ENCODE peak calls at places on chromosomes 12 and 14, in ten cellular contexts. W is astrocyte of the cerebellum, R is transverse colon, G is IMR-90, T is dorsolateral prefrontal cortex, U is left lung, N is ovary, X is kidney epithelial cell, K is heart left ventricle, M is GM06990. L is an unnamed sample.

GRCh38 chr12:98646165-98646764 is 1.2 kb downstream of the APAF1 start:
- DNase-seq in W (no peak), R (no peak), G (peak; percentile 32), T (no peak), U (no peak), N (no peak), X (no peak), K (no peak), M (no peak), L (no peak)

GRCh38 chr14:34766611-34767010 is 52.2 kb upstream of the CFL2 start:
- DNase-seq in W (peak; percentile 12), R (no peak), G (peak; percentile 10), T (no peak), U (no peak), N (no peak), X (no peak), K (no peak), M (no peak), L (no peak)

GRCh38 chr12:94644141-94644575 is 6.2 kb downstream of the TMCC3 start:
- DNase-seq in W (no peak), R (peak; percentile 21), G (peak; percentile 24), T (no peak), U (no peak), N (no peak), X (no peak), K (peak; percentile 33), M (peak; percentile 38), L (peak; percentile 58)

GRCh38 chr12:129552996-129553750 is 350.7 kb downstream of the TMEM132D start:
- DNase-seq in W (peak; percentile 34), R (no peak), G (no peak), T (no peak), U (no peak), N (no peak), X (no peak), K (no peak), M (no peak), L (no peak)

GRCh38 chr12:9736931-9737705 is 4.2 kb upstream of the CLECL1 start:
- DNase-seq in W (no peak), R (no peak), G (no peak), T (no peak), U (no peak), N (no peak), X (no peak), K (no peak), M (no peak), L (no peak)

GRCh38 chr14:104423715-104424405 is 155.7 kb upstream of the C14orf180 start:
- DNase-seq in W (no peak), R (no peak), G (no peak), T (no peak), U (no peak), N (no peak), X (no peak), K (no peak), M (no peak), L (no peak)

GRCh38 chr14:28772613-28773012 is 6.0 kb downstream of the FOXG1 start:
- DNase-seq in W (no peak), R (no peak), G (no peak), T (no peak), U (no peak), N (no peak), X (no peak), K (no peak), M (no peak), L (no peak)

GRCh38 chr12:56286044-56286830 is 13.9 kb downstream of the CS start:
- DNase-seq in W (no peak), R (no peak), G (no peak), T (no peak), U (no peak), N (peak; percentile 35), X (no peak), K (no peak), M (no peak), L (no peak)

GRCh38 chr12:70812124-70812523 is 108.4 kb downstream of the PTPRR start:
- DNase-seq in W (no peak), R (peak; percentile 68), G (no peak), T (no peak), U (no peak), N (no peak), X (peak; percentile 31), K (no peak), M (no peak), L (no peak)

GRCh38 chr12:104763163-104763805 is 194.8 kb downstream of the SLC41A2 start:
- DNase-seq in W (no peak), R (no peak), G (peak; percentile 38), T (no peak), U (no peak), N (no peak), X (no peak), K (no peak), M (no peak), L (no peak)

DNA sequence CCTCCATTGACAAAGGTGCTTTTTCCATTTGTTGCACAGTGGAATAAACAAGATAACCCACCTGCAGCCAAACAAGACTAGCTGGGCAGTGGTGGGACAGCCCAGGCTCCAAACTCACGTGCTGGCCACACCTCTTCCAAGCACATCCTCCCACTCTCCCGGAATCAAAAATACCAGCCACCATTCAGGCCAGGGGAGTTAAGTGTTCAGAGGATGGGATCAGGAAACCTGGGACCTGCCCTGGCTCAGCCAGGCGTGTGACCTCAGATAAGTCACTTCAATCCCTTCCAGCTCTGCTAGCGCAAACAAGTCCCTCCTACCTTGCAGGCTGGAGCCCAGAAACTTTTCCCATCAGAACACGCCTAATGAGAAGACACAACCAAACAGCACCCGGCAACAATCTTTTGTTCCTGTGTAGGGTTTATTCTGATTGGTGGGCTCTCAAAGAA is 43.3 kb downstream of the ACTN1 start:
- DNase-seq in W (no peak), R (no peak), G (no peak), T (no peak), U (no peak), N (peak; percentile 60), X (no peak), K (peak; percentile 58), M (no peak), L (no peak)
- H3K4me3 ChIP-seq in W (no peak overlapping the region), R (no peak overlapping the region), G (no peak overlapping the region), T (no peak overlapping the region), U (no peak overlapping the region), N (no peak overlapping the region), X (no peak overlapping the region), K (peak overlapping the region; percentile 7), M (no peak overlapping the region), L (no peak overlapping the region)

DNA sequence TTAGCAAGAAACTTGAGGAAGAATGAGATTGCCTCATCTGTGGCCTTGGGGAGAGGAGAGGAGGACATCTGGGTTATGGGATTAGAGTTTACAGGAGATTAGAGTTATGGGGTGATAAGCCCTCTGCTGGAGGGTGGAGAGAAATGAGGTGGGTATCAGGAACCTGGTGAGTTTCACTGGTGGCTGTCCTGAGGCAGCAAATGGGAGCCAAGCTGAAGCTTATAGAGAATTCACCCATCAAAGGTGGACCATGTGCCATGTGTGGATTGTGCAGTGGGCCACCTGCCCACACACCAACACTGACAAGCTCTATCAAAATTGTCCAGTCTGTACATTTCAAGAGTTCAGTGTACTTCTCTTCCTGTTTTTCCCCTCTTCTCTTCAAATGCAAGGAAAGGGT is 135.3 kb downstream of the AEBP2 start:
- DNase-seq in W (no peak), R (no peak), G (peak; percentile 5), T (no peak), U (no peak), N (no peak), X (no peak), K (no peak), M (no peak), L (no peak)
- TF ChIP-seq CTCF in W (peak; percentile 6), R (no peak), G (peak; percentile 9), T (no peak), U (no peak), N (no peak), X (no peak), K (no peak), M (peak; percentile 28), L (no peak)

GRCh38 chr12:89015419-89015818 is 336.9 kb downstream of the DUSP6 start:
- DNase-seq in W (no peak), R (no peak), G (no peak), T (no peak), U (no peak), N (no peak), X (no peak), K (no peak), M (no peak), L (no peak)

GRCh38 chr12:89020121-89020480 is 332.2 kb downstream of the DUSP6 start:
- DNase-seq in W (no peak), R (no peak), G (no peak), T (no peak), U (no peak), N (no peak), X (no peak), K (no peak), M (no peak), L (no peak)

GRCh38 chr12:89020689-89021088 is 331.6 kb downstream of the DUSP6 start:
- DNase-seq in W (no peak), R (no peak), G (no peak), T (no peak), U (peak; percentile 57), N (no peak), X (no peak), K (no peak), M (no peak), L (no peak)

GRCh38 chr12:89019439-89020120 is 332.7 kb downstream of the DUSP6 start:
- DNase-seq in W (peak; percentile 73), R (peak; percentile 86), G (peak; percentile 88), T (peak; percentile 77), U (no peak), N (peak; percentile 82), X (peak; percentile 48), K (peak; percentile 72), M (peak; percentile 18), L (peak; percentile 59)

DNA sequence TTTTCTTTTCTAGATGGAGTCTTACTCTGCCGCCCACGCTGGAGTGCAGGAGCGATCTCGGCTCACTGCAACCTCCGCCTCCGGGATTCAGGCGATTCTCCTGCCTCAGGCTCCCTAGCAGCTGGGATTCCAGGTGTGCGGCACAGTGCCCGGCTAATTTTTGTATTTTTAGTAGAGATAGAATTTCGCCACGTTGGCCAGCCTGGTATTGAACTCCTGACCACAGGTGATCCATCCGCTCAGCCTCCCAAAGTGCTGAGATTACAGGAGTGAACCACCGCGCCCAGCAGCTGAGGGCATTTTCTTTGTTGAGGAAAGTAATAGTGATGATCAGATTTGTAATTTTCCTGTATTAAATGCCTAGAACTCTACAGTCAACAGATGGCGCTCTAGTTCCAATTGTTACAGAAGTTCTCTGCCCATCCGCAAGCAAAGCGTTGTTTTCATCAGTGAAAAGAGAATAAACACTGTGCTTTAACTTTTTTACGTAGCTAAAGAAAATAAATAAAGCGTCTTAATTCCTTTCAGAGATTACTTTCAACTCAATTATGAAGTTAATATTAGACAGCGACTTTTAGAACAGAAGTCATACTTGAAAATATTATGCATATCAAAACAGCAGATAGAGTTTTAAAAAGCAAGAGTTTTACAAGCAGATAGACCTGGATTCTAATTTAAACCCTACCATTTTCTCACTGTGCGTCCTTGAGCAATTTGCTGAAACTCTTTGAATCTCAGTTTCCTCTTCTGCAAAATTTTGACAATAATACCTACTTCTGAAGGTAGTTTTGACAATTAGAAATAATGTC is 335.1 kb downstream of the DUSP6 start:
- DNase-seq in W (peak; percentile 66), R (no peak), G (peak; percentile 76), T (peak; percentile 43), U (no peak), N (peak; percentile 20), X (peak; percentile 45), K (no peak), M (no peak), L (no peak)
- H3K4me3 ChIP-seq in W (peak overlapping the region; percentile 34), R (no peak overlapping the region), G (peak overlapping the region; percentile 32), T (peak overlapping the region; percentile 33), U (no peak overlapping the region), N (no peak overlapping the region), X (peak overlapping the region; percentile 35), K (no peak overlapping the region), M (no peak overlapping the region), L (no peak overlapping the region)

GRCh38 chr12:96698965-96699364 is 208.1 kb upstream of the NEDD1 start:
- DNase-seq in W (no peak), R (peak; percentile 9), G (no peak), T (no peak), U (no peak), N (no peak), X (no peak), K (no peak), M (no peak), L (no peak)

GRCh38 chr12:96698521-96698920 is 208.5 kb upstream of the NEDD1 start:
- DNase-seq in W (no peak), R (no peak), G (no peak), T (no peak), U (no peak), N (no peak), X (no peak), K (no peak), M (no peak), L (no peak)
- TF ChIP-seq CTCF in W (no peak), R (no peak), G (peak; percentile 17), T (no peak), U (no peak), N (no peak), X (no peak), K (no peak), M (no peak), L (no peak)